ENCODE peak calls at places on chromosomes 4 and X, in eight cellular contexts. One of them, this sample, is unnamed.

GRCh38 chrX:23501974-23502373 is 165.3 kb upstream of the PRDX4 start:
- DNase-seq in WTC11: no peak
- DNase-seq in aorta: no peak
- DNase-seq in fibroblast of the aortic adventitia: no peak
- DNase-seq in stimulated activated CD4-positive, alpha-beta T cell treated with anti-CD3 and anti-CD28 coated beads, Interleukin-15, amount 100 ng/mL, for 1 hour: no peak
- DNase-seq in AG04449: no peak
- DNase-seq in retina: no peak
- DNase-seq in transverse colon: no peak
- DNase-seq in this sample: no peak

GRCh38 chrX:6228720-6229119 is at the start of gene NLGN4X:
- DNase-seq in stimulated activated CD4-positive, alpha-beta T cell treated with anti-CD3 and anti-CD28 coated beads, Interleukin-15, amount 100 ng/mL, for 1 hour: no peak
- DNase-seq in WTC11: peak
- DNase-seq in aorta: no peak
- DNase-seq in retina: peak
- DNase-seq in fibroblast of the aortic adventitia: no peak
- DNase-seq in transverse colon: no peak
- DNase-seq in AG04449: no peak
- DNase-seq in this sample: no peak

GRCh38 chr4:159422626-159423025 is 319.7 kb downstream of the RAPGEF2 start:
- DNase-seq in fibroblast of the aortic adventitia: no peak
- DNase-seq in stimulated activated CD4-positive, alpha-beta T cell treated with anti-CD3 and anti-CD28 coated beads, Interleukin-15, amount 100 ng/mL, for 1 hour: no peak
- DNase-seq in transverse colon: no peak
- DNase-seq in aorta: no peak
- DNase-seq in WTC11: no peak
- DNase-seq in retina: no peak
- DNase-seq in AG04449: no peak
- DNase-seq in this sample: no peak

GRCh38 chr4:56768772-56769171 is 52.7 kb downstream of the SPINK2 start:
- DNase-seq in aorta: no peak
- DNase-seq in fibroblast of the aortic adventitia: no peak
- DNase-seq in transverse colon: peak
- DNase-seq in stimulated activated CD4-positive, alpha-beta T cell treated with anti-CD3 and anti-CD28 coated beads, Interleukin-15, amount 100 ng/mL, for 1 hour: no peak
- DNase-seq in WTC11: no peak
- DNase-seq in retina: no peak
- DNase-seq in AG04449: no peak
- DNase-seq in this sample: no peak

GRCh38 chr4:107825072-107825789 is 499 bp downstream of the SGMS2 start:
- DNase-seq in fibroblast of the aortic adventitia: peak
- DNase-seq in AG04449: no peak
- DNase-seq in WTC11: peak
- DNase-seq in aorta: peak
- DNase-seq in retina: peak
- DNase-seq in transverse colon: peak
- DNase-seq in stimulated activated CD4-positive, alpha-beta T cell treated with anti-CD3 and anti-CD28 coated beads, Interleukin-15, amount 100 ng/mL, for 1 hour: no peak
- DNase-seq in this sample: peak

GRCh38 chr4:108213308-108213707 is 44.6 kb upstream of the LEF1 start:
- DNase-seq in transverse colon: no peak
- DNase-seq in retina: peak
- DNase-seq in stimulated activated CD4-positive, alpha-beta T cell treated with anti-CD3 and anti-CD28 coated beads, Interleukin-15, amount 100 ng/mL, for 1 hour: no peak
- DNase-seq in AG04449: no peak
- DNase-seq in WTC11: no peak
- DNase-seq in aorta: no peak
- DNase-seq in fibroblast of the aortic adventitia: no peak
- DNase-seq in this sample: no peak

GRCh38 chrX:28773807-28774206 is 186.6 kb downstream of the IL1RAPL1 start:
- DNase-seq in stimulated activated CD4-positive, alpha-beta T cell treated with anti-CD3 and anti-CD28 coated beads, Interleukin-15, amount 100 ng/mL, for 1 hour: no peak
- DNase-seq in retina: no peak
- DNase-seq in WTC11: no peak
- DNase-seq in AG04449: no peak
- DNase-seq in transverse colon: no peak
- DNase-seq in aorta: no peak
- DNase-seq in fibroblast of the aortic adventitia: no peak
- DNase-seq in this sample: no peak

GRCh38 chr4:123043013-123043412 is 120.6 kb upstream of the NUDT6 start:
- DNase-seq in fibroblast of the aortic adventitia: no peak
- DNase-seq in aorta: no peak
- DNase-seq in WTC11: no peak
- DNase-seq in stimulated activated CD4-positive, alpha-beta T cell treated with anti-CD3 and anti-CD28 coated beads, Interleukin-15, amount 100 ng/mL, for 1 hour: no peak
- DNase-seq in transverse colon: no peak
- DNase-seq in retina: no peak
- DNase-seq in AG04449: no peak
- DNase-seq in this sample: no peak

GRCh38 chr4:42761804-42762203 is 104.9 kb upstream of the ATP8A1 start:
- DNase-seq in AG04449: no peak
- DNase-seq in transverse colon: no peak
- DNase-seq in retina: no peak
- DNase-seq in fibroblast of the aortic adventitia: no peak
- DNase-seq in aorta: no peak
- DNase-seq in stimulated activated CD4-positive, alpha-beta T cell treated with anti-CD3 and anti-CD28 coated beads, Interleukin-15, amount 100 ng/mL, for 1 hour: no peak
- DNase-seq in WTC11: no peak
- DNase-seq in this sample: no peak

GRCh38 chr4:3572363-3572762 is 40.1 kb upstream of the LRPAP1 start:
- DNase-seq in transverse colon: no peak
- DNase-seq in stimulated activated CD4-positive, alpha-beta T cell treated with anti-CD3 and anti-CD28 coated beads, Interleukin-15, amount 100 ng/mL, for 1 hour: no peak
- DNase-seq in AG04449: no peak
- DNase-seq in retina: peak
- DNase-seq in fibroblast of the aortic adventitia: no peak
- DNase-seq in WTC11: peak
- DNase-seq in aorta: no peak
- DNase-seq in this sample: no peak

GRCh38 chr4:85430697-85431096 is 44.3 kb upstream of the ARHGAP24 start:
- DNase-seq in retina: no peak
- DNase-seq in stimulated activated CD4-positive, alpha-beta T cell treated with anti-CD3 and anti-CD28 coated beads, Interleukin-15, amount 100 ng/mL, for 1 hour: no peak
- DNase-seq in WTC11: no peak
- DNase-seq in fibroblast of the aortic adventitia: no peak
- DNase-seq in transverse colon: no peak
- DNase-seq in AG04449: no peak
- DNase-seq in aorta: no peak
- DNase-seq in this sample: no peak

GRCh38 chr4:105472871-105473339 is 957 bp downstream of the PPA2 start:
- DNase-seq in WTC11: no peak
- DNase-seq in AG04449: no peak
- DNase-seq in fibroblast of the aortic adventitia: no peak
- DNase-seq in transverse colon: no peak
- DNase-seq in retina: no peak
- DNase-seq in stimulated activated CD4-positive, alpha-beta T cell treated with anti-CD3 and anti-CD28 coated beads, Interleukin-15, amount 100 ng/mL, for 1 hour: no peak
- DNase-seq in aorta: peak
- DNase-seq in this sample: peak

GRCh38 chr4:38757945-38758344 is 24.8 kb downstream of the TLR10 start:
- DNase-seq in stimulated activated CD4-positive, alpha-beta T cell treated with anti-CD3 and anti-CD28 coated beads, Interleukin-15, amount 100 ng/mL, for 1 hour: no peak
- DNase-seq in WTC11: peak
- DNase-seq in fibroblast of the aortic adventitia: no peak
- DNase-seq in retina: no peak
- DNase-seq in transverse colon: peak
- DNase-seq in AG04449: no peak
- DNase-seq in aorta: no peak
- DNase-seq in this sample: no peak

GRCh38 chr4:105859233-105859632 is 36.0 kb upstream of the NPNT start:
- DNase-seq in transverse colon: no peak
- DNase-seq in fibroblast of the aortic adventitia: peak
- DNase-seq in WTC11: no peak
- DNase-seq in AG04449: peak
- DNase-seq in aorta: no peak
- DNase-seq in retina: no peak
- DNase-seq in stimulated activated CD4-positive, alpha-beta T cell treated with anti-CD3 and anti-CD28 coated beads, Interleukin-15, amount 100 ng/mL, for 1 hour: no peak
- DNase-seq in this sample: peak

GRCh38 chrX:108165349-108166111 is 74.0 kb downstream of the ATG4A start:
- DNase-seq in WTC11: peak
- DNase-seq in fibroblast of the aortic adventitia: peak
- DNase-seq in retina: peak
- DNase-seq in AG04449: no peak
- DNase-seq in stimulated activated CD4-positive, alpha-beta T cell treated with anti-CD3 and anti-CD28 coated beads, Interleukin-15, amount 100 ng/mL, for 1 hour: no peak
- DNase-seq in aorta: no peak
- DNase-seq in transverse colon: no peak
- DNase-seq in this sample: peak

GRCh38 chr4:140116442-140117104 is 37.4 kb downstream of the MAML3 start:
- DNase-seq in AG04449: no peak
- DNase-seq in retina: no peak
- DNase-seq in WTC11: no peak
- DNase-seq in stimulated activated CD4-positive, alpha-beta T cell treated with anti-CD3 and anti-CD28 coated beads, Interleukin-15, amount 100 ng/mL, for 1 hour: no peak
- DNase-seq in aorta: no peak
- DNase-seq in transverse colon: no peak
- DNase-seq in fibroblast of the aortic adventitia: no peak
- DNase-seq in this sample: peak

GRCh38 chrX:68669094-68669830 is 21.8 kb downstream of the STARD8 start:
- DNase-seq in aorta: no peak
- DNase-seq in retina: no peak
- DNase-seq in AG04449: no peak
- DNase-seq in stimulated activated CD4-positive, alpha-beta T cell treated with anti-CD3 and anti-CD28 coated beads, Interleukin-15, amount 100 ng/mL, for 1 hour: no peak
- DNase-seq in transverse colon: no peak
- DNase-seq in fibroblast of the aortic adventitia: peak
- DNase-seq in WTC11: peak
- DNase-seq in this sample: no peak

GRCh38 chrX:72122621-72123275 is 9.0 kb downstream of the RTL5 start:
- DNase-seq in AG04449: no peak
- DNase-seq in fibroblast of the aortic adventitia: no peak
- DNase-seq in transverse colon: no peak
- DNase-seq in aorta: no peak
- DNase-seq in retina: no peak
- DNase-seq in stimulated activated CD4-positive, alpha-beta T cell treated with anti-CD3 and anti-CD28 coated beads, Interleukin-15, amount 100 ng/mL, for 1 hour: no peak
- DNase-seq in WTC11: no peak
- DNase-seq in this sample: no peak

GRCh38 chr4:145808848-145809512 is 129.0 kb downstream of the C4orf51 start:
- DNase-seq in aorta: no peak
- DNase-seq in retina: no peak
- DNase-seq in WTC11: no peak
- DNase-seq in fibroblast of the aortic adventitia: no peak
- DNase-seq in transverse colon: no peak
- DNase-seq in AG04449: no peak
- DNase-seq in stimulated activated CD4-positive, alpha-beta T cell treated with anti-CD3 and anti-CD28 coated beads, Interleukin-15, amount 100 ng/mL, for 1 hour: no peak
- DNase-seq in this sample: no peak

GRCh38 chrX:131617182-131617581 is 73.3 kb downstream of the OR13H1 start:
- DNase-seq in AG04449: no peak
- DNase-seq in transverse colon: no peak
- DNase-seq in fibroblast of the aortic adventitia: peak
- DNase-seq in stimulated activated CD4-positive, alpha-beta T cell treated with anti-CD3 and anti-CD28 coated beads, Interleukin-15, amount 100 ng/mL, for 1 hour: no peak
- DNase-seq in retina: no peak
- DNase-seq in aorta: no peak
- DNase-seq in WTC11: no peak
- DNase-seq in this sample: peak

GRCh38 chrX:6095469-6095868 is 133.2 kb downstream of the NLGN4X start:
- DNase-seq in aorta: no peak
- DNase-seq in AG04449: no peak
- DNase-seq in WTC11: peak
- DNase-seq in retina: no peak
- DNase-seq in stimulated activated CD4-positive, alpha-beta T cell treated with anti-CD3 and anti-CD28 coated beads, Interleukin-15, amount 100 ng/mL, for 1 hour: no peak
- DNase-seq in transverse colon: no peak
- DNase-seq in fibroblast of the aortic adventitia: no peak
- DNase-seq in this sample: no peak

This sample was measured in COLO829.